ENCODE peak calls at places on chromosomes 7 and 10, in eight cellular contexts. F is HT1080; Y is GM23338; Q is activated T-helper 1 cell treated with Interleukin-2 at 50 U/mL for 16 hours; C is NCI-H524; M is activated CD8-positive, alpha-beta memory T cell treated with anti-CD3 and anti-CD28 coated beads, Interleukin-2, amount 10 ng/mL, durations not matched to agents 7 days and 5 days; R is GM20000; L is lower lobe of right lung. A is an unnamed sample.

GRCh38 chr7:36749282-36749960 is 25.1 kb upstream of the AOAH start:
- DNase-seq in M (no peak), R (no peak), L (no peak), Y (no peak), Q (no peak), C (no peak), F (peak), A (no peak)

GRCh38 chr7:142812437-142813215 is 41.9 kb downstream of the PRSS2 start:
- DNase-seq in Y (no peak), M (no peak), Q (no peak), R (no peak), L (no peak), C (no peak), F (no peak), A (no peak)

GRCh38 chr10:102382871-102383270 is 12.6 kb upstream of the NFKB2 start:
- DNase-seq in L (no peak), Y (no peak), F (no peak), Q (no peak), C (no peak), M (no peak), R (no peak), A (peak)

GRCh38 chr10:114175667-114176066 is 1.7 kb upstream of the CCDC186 start:
- DNase-seq in F (no peak), Y (no peak), C (no peak), L (no peak), R (no peak), Q (no peak), M (no peak), A (no peak)

GRCh38 chr10:114401195-114401741 is 3.0 kb downstream of the AFAP1L2 start:
- DNase-seq in Y (no peak), R (no peak), L (no peak), C (no peak), Q (no peak), M (no peak), F (no peak), A (no peak)

GRCh38 chr10:96642973-96643372 is 56.2 kb upstream of the TM9SF3 start:
- DNase-seq in C (peak), M (peak), R (peak), Q (no peak), Y (peak), L (peak), F (peak), A (no peak)

GRCh38 chr10:94240901-94241300 is 121.8 kb downstream of the NOC3L start:
- DNase-seq in M (no peak), F (no peak), R (no peak), Q (no peak), C (no peak), Y (no peak), L (no peak), A (no peak)

GRCh38 chr10:24707445-24707844 is 16.2 kb downstream of the ARHGAP21 start:
- DNase-seq in C (no peak), Q (no peak), Y (no peak), F (no peak), R (peak), M (no peak), L (no peak), A (no peak)

GRCh38 chr7:30476401-30477145 is 2.0 kb downstream of the NOD1 start:
- DNase-seq in R (no peak), Y (no peak), C (no peak), L (no peak), Q (no peak), F (no peak), M (no peak), A (no peak)

GRCh38 chr10:26792780-26793495 is 67.8 kb downstream of the ABI1 start:
- DNase-seq in C (no peak), Q (no peak), R (no peak), F (no peak), L (no peak), Y (no peak), M (no peak), A (no peak)

GRCh38 chr7:113873554-113874151 is 45.2 kb downstream of the PPP1R3A start:
- DNase-seq in C (no peak), M (no peak), R (no peak), F (peak), Y (no peak), L (no peak), Q (no peak), A (no peak)

GRCh38 chr7:84022686-84023308 is 171.8 kb downstream of the SEMA3A start:
- DNase-seq in Q (no peak), L (no peak), Y (no peak), F (no peak), C (peak), R (no peak), M (no peak), A (no peak)

A was measured in chondrocyte.